ENCODE peak calls at places on chromosome 5, in ten cellular contexts. One of them, this sample, is unnamed.

GRCh38 chr5:174572591-174572990 is 151.8 kb upstream of the MSX2 start:
- DNase-seq in psoas muscle: no peak
- DNase-seq in endothelial cell of umbilical vein: no peak
- DNase-seq in heart left ventricle: no peak
- DNase-seq in foreskin fibroblast: no peak
- DNase-seq in GM13977: no peak
- DNase-seq in A549: no peak
- DNase-seq in Caco-2: no peak
- DNase-seq in astrocyte: peak
- DNase-seq in adrenal gland: no peak
- DNase-seq in this sample: no peak

GRCh38 chr5:177984565-177985166 is 11.4 kb downstream of the PROP1 start:
- DNase-seq in A549: no peak
- DNase-seq in GM13977: no peak
- DNase-seq in astrocyte: no peak
- DNase-seq in endothelial cell of umbilical vein: no peak
- DNase-seq in adrenal gland: no peak
- DNase-seq in heart left ventricle: no peak
- DNase-seq in psoas muscle: no peak
- DNase-seq in Caco-2: no peak
- DNase-seq in foreskin fibroblast: no peak
- DNase-seq in this sample: peak

GRCh38 chr5:148445578-148445977 is 61.8 kb downstream of the FBXO38 start:
- DNase-seq in Caco-2: no peak
- DNase-seq in adrenal gland: no peak
- DNase-seq in astrocyte: no peak
- DNase-seq in psoas muscle: no peak
- DNase-seq in heart left ventricle: no peak
- DNase-seq in A549: no peak
- DNase-seq in GM13977: no peak
- DNase-seq in foreskin fibroblast: no peak
- DNase-seq in endothelial cell of umbilical vein: no peak
- DNase-seq in this sample: no peak

GRCh38 chr5:66828551-66829421 is 232.6 kb downstream of the MAST4 start:
- DNase-seq in Caco-2: peak
- DNase-seq in astrocyte: peak
- DNase-seq in A549: no peak
- DNase-seq in foreskin fibroblast: peak
- DNase-seq in endothelial cell of umbilical vein: peak
- DNase-seq in psoas muscle: peak
- DNase-seq in heart left ventricle: peak
- DNase-seq in adrenal gland: peak
- DNase-seq in GM13977: no peak
- DNase-seq in this sample: no peak

GRCh38 chr5:170269579-170269978 is 28.0 kb downstream of the LCP2 start:
- DNase-seq in adrenal gland: peak
- DNase-seq in foreskin fibroblast: no peak
- DNase-seq in A549: no peak
- DNase-seq in psoas muscle: no peak
- DNase-seq in heart left ventricle: no peak
- DNase-seq in astrocyte: peak
- DNase-seq in endothelial cell of umbilical vein: peak
- DNase-seq in GM13977: no peak
- DNase-seq in Caco-2: no peak
- DNase-seq in this sample: no peak

GRCh38 chr5:163458778-163459405 is 1.0 kb downstream of the NUDCD2 start:
- DNase-seq in heart left ventricle: no peak
- DNase-seq in A549: no peak
- DNase-seq in endothelial cell of umbilical vein: peak
- DNase-seq in adrenal gland: no peak
- DNase-seq in foreskin fibroblast: no peak
- DNase-seq in GM13977: no peak
- DNase-seq in psoas muscle: no peak
- DNase-seq in astrocyte: no peak
- DNase-seq in Caco-2: no peak
- DNase-seq in this sample: no peak

GRCh38 chr5:172454355-172455086 is at the start of gene SH3PXD2B:
- DNase-seq in adrenal gland: peak
- DNase-seq in astrocyte: peak
- DNase-seq in GM13977: peak
- DNase-seq in Caco-2: peak
- DNase-seq in endothelial cell of umbilical vein: peak
- DNase-seq in heart left ventricle: peak
- DNase-seq in psoas muscle: peak
- DNase-seq in A549: peak
- DNase-seq in foreskin fibroblast: peak
- DNase-seq in this sample: no peak

GRCh38 chr5:57174128-57174849 is 430 bp downstream of the GPBP1 start:
- DNase-seq in A549: peak
- DNase-seq in astrocyte: no peak
- DNase-seq in GM13977: peak
- DNase-seq in heart left ventricle: peak
- DNase-seq in Caco-2: peak
- DNase-seq in adrenal gland: peak
- DNase-seq in psoas muscle: no peak
- DNase-seq in endothelial cell of umbilical vein: peak
- DNase-seq in foreskin fibroblast: peak
- DNase-seq in this sample: no peak

GRCh38 chr5:30099634-30100033 is 1093.9 kb upstream of the CDH6 start:
- DNase-seq in heart left ventricle: no peak
- DNase-seq in astrocyte: peak
- DNase-seq in endothelial cell of umbilical vein: no peak
- DNase-seq in adrenal gland: no peak
- DNase-seq in foreskin fibroblast: no peak
- DNase-seq in A549: peak
- DNase-seq in psoas muscle: no peak
- DNase-seq in GM13977: no peak
- DNase-seq in Caco-2: no peak
- DNase-seq in this sample: no peak

GRCh38 chr5:129431406-129431805 is 28.7 kb upstream of the ADAMTS19 start:
- DNase-seq in heart left ventricle: no peak
- DNase-seq in GM13977: no peak
- DNase-seq in psoas muscle: no peak
- DNase-seq in foreskin fibroblast: no peak
- DNase-seq in Caco-2: no peak
- DNase-seq in endothelial cell of umbilical vein: no peak
- DNase-seq in astrocyte: no peak
- DNase-seq in adrenal gland: no peak
- DNase-seq in A549: no peak
- DNase-seq in this sample: no peak

GRCh38 chr5:159851053-159851452 is 65.2 kb upstream of the ADRA1B start:
- DNase-seq in Caco-2: no peak
- DNase-seq in astrocyte: peak
- DNase-seq in foreskin fibroblast: no peak
- DNase-seq in adrenal gland: no peak
- DNase-seq in A549: no peak
- DNase-seq in GM13977: no peak
- DNase-seq in endothelial cell of umbilical vein: no peak
- DNase-seq in psoas muscle: no peak
- DNase-seq in heart left ventricle: no peak
- DNase-seq in this sample: no peak

GRCh38 chr5:156815988-156816599 is 34.0 kb upstream of the PPP1R2B start:
- DNase-seq in GM13977: peak
- DNase-seq in astrocyte: peak
- DNase-seq in psoas muscle: no peak
- DNase-seq in Caco-2: peak
- DNase-seq in endothelial cell of umbilical vein: no peak
- DNase-seq in adrenal gland: peak
- DNase-seq in foreskin fibroblast: no peak
- DNase-seq in heart left ventricle: peak
- DNase-seq in A549: peak
- DNase-seq in this sample: no peak

GRCh38 chr5:95846554-95847260 is 24.2 kb upstream of the GLRX start:
- DNase-seq in endothelial cell of umbilical vein: peak
- DNase-seq in GM13977: peak
- DNase-seq in psoas muscle: peak
- DNase-seq in astrocyte: no peak
- DNase-seq in Caco-2: peak
- DNase-seq in foreskin fibroblast: peak
- DNase-seq in A549: peak
- DNase-seq in heart left ventricle: peak
- DNase-seq in adrenal gland: peak
- DNase-seq in this sample: peak

GRCh38 chr5:157166494-157167218 is 592 bp upstream of the GARIN3 start:
- DNase-seq in A549: no peak
- DNase-seq in adrenal gland: no peak
- DNase-seq in heart left ventricle: no peak
- DNase-seq in Caco-2: no peak
- DNase-seq in foreskin fibroblast: no peak
- DNase-seq in GM13977: no peak
- DNase-seq in psoas muscle: no peak
- DNase-seq in endothelial cell of umbilical vein: no peak
- DNase-seq in astrocyte: no peak
- DNase-seq in this sample: peak

GRCh38 chr5:165139730-165140129 is 1634.3 kb downstream of the MAT2B start:
- DNase-seq in heart left ventricle: no peak
- DNase-seq in foreskin fibroblast: no peak
- DNase-seq in astrocyte: no peak
- DNase-seq in A549: no peak
- DNase-seq in Caco-2: no peak
- DNase-seq in adrenal gland: no peak
- DNase-seq in endothelial cell of umbilical vein: no peak
- DNase-seq in GM13977: no peak
- DNase-seq in psoas muscle: no peak
- DNase-seq in this sample: no peak

DNA sequence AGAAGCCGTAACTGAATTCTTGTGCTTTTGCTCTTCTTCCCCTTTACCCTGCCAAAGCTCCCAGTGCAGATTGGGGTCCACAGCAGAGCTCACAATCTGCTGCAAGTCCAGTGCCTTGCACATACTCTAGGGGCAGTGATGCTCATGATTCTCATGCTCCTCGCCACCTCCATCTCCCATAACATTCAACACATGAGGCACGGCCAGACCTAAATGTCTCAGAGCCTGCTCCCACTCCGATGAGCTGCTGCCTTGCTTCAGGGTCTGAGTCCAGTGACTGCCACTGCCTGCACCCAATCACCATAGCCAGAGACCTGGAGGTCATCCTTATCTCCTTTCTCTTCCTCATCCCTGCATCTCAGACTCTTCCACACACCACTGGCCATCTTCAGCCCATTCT is 10.5 kb downstream of the CSF1R start:
- DNase-seq in GM13977: no peak
- DNase-seq in adrenal gland: no peak
- DNase-seq in Caco-2: no peak
- DNase-seq in heart left ventricle: no peak
- DNase-seq in endothelial cell of umbilical vein: no peak
- DNase-seq in foreskin fibroblast: no peak
- DNase-seq in psoas muscle: peak
- DNase-seq in astrocyte: no peak
- DNase-seq in A549: peak
- DNase-seq in this sample: peak
- TF ChIP-seq CTCF in GM13977: peak
- TF ChIP-seq CTCF in adrenal gland: no peak
- TF ChIP-seq CTCF in Caco-2: no peak
- TF ChIP-seq CTCF in heart left ventricle: no peak
- TF ChIP-seq CTCF in endothelial cell of umbilical vein: no peak
- TF ChIP-seq CTCF in foreskin fibroblast: no peak
- TF ChIP-seq CTCF in psoas muscle: no peak
- TF ChIP-seq CTCF in astrocyte: no peak
- TF ChIP-seq CTCF in A549: no peak
- TF ChIP-seq CTCF in this sample: no peak

GRCh38 chr5:136000937-136001336 is 27.9 kb upstream of the TGFBI start:
- DNase-seq in astrocyte: no peak
- DNase-seq in adrenal gland: no peak
- DNase-seq in A549: no peak
- DNase-seq in GM13977: no peak
- DNase-seq in heart left ventricle: no peak
- DNase-seq in psoas muscle: no peak
- DNase-seq in Caco-2: no peak
- DNase-seq in endothelial cell of umbilical vein: no peak
- DNase-seq in foreskin fibroblast: no peak
- DNase-seq in this sample: no peak
- TF ChIP-seq CTCF in astrocyte: no peak
- TF ChIP-seq CTCF in adrenal gland: no peak
- TF ChIP-seq CTCF in A549: no peak
- TF ChIP-seq CTCF in GM13977: no peak
- TF ChIP-seq CTCF in heart left ventricle: no peak
- TF ChIP-seq CTCF in psoas muscle: no peak
- TF ChIP-seq CTCF in Caco-2: no peak
- TF ChIP-seq CTCF in endothelial cell of umbilical vein: no peak
- TF ChIP-seq CTCF in foreskin fibroblast: no peak
- TF ChIP-seq CTCF in this sample: no peak

DNA sequence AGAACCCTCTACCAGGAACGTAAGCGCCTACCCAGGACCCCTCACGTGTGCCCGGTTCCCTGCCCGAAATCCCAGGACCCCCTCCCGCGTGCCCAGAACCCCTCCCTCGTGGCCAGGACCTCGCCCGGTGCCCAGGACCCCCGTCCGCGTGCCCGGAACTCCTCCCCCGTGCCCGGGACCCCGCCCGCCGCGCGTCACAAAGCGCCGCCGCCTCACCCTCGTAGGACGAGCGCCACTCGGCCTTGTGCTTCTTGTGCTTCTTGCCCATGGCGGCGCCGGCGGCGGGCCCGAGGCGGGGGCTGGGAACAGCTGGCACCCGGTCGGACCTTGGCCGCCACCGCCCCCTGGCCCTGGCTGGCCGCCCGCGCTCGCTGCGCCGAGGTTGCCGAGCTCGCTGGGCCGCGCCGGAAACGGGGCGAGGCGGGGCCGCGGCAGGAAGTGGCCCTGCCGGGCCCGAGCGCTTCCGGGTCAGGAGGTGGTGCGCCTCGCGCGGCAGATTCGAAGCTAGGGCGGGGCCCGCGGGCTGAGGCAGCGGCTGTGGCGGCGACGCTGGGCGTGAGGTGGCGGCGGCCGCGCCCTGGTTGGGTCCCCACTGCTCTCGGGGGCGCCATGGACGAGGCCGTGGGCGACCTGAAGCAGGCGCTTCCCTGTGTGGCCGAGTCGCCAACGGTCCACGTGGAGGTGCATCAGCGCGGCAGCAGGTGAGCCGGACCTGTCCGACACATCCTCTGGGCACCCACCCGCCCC is at the start of the genes BRD9 and TRIP13:
- DNase-seq in psoas muscle: peak
- DNase-seq in Caco-2: peak
- DNase-seq in endothelial cell of umbilical vein: peak
- DNase-seq in A549: peak
- DNase-seq in astrocyte: peak
- DNase-seq in foreskin fibroblast: peak
- DNase-seq in adrenal gland: peak
- DNase-seq in heart left ventricle: peak
- DNase-seq in GM13977: peak
- DNase-seq in this sample: peak
- TF ChIP-seq CTCF in psoas muscle: peak
- TF ChIP-seq CTCF in Caco-2: no peak
- TF ChIP-seq CTCF in endothelial cell of umbilical vein: no peak
- TF ChIP-seq CTCF in A549: no peak
- TF ChIP-seq CTCF in astrocyte: no peak
- TF ChIP-seq CTCF in foreskin fibroblast: no peak
- TF ChIP-seq CTCF in adrenal gland: no peak
- TF ChIP-seq CTCF in heart left ventricle: peak
- TF ChIP-seq CTCF in GM13977: no peak
- TF ChIP-seq CTCF in this sample: peak

DNA sequence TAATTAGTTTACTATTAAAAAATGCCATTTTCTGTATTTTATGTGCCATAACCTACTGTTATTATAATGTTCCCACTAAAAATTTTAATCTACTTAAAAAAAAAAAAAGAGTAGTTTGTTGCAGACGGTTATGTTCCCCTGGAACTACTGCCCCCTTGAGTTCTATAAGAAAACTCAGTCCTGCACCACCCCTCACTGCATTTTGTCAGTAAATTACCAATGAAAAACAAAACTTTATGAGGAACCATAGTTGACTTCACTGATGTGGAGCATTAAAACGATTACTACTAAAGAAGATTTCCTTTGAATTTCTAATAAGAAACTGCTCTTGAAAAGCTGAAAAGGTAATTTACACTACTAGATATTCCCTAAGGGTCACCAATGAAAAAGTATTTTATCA is 288.7 kb downstream of the FBXL17 start:
- DNase-seq in heart left ventricle: no peak
- DNase-seq in A549: peak
- DNase-seq in foreskin fibroblast: no peak
- DNase-seq in astrocyte: peak
- DNase-seq in GM13977: peak
- DNase-seq in endothelial cell of umbilical vein: peak
- DNase-seq in psoas muscle: no peak
- DNase-seq in adrenal gland: no peak
- DNase-seq in Caco-2: no peak
- DNase-seq in this sample: no peak
- TF ChIP-seq CTCF in heart left ventricle: no peak
- TF ChIP-seq CTCF in A549: peak
- TF ChIP-seq CTCF in foreskin fibroblast: peak
- TF ChIP-seq CTCF in astrocyte: peak
- TF ChIP-seq CTCF in GM13977: no peak
- TF ChIP-seq CTCF in endothelial cell of umbilical vein: peak
- TF ChIP-seq CTCF in psoas muscle: no peak
- TF ChIP-seq CTCF in adrenal gland: no peak
- TF ChIP-seq CTCF in Caco-2: peak
- TF ChIP-seq CTCF in this sample: peak